ENCODE peak calls at places on chromosomes 12 and 14, in five cellular contexts. X, O, P, K and S are unnamed samples.

GRCh38 chr12:98343002-98343567 is 172.3 kb upstream of the TMPO start:
- DNase-seq in X (no peak), K (no peak), O (no peak), P (no peak), S (no peak)

GRCh38 chr14:76828339-76829015 is 2.3 kb downstream of the LRRC74A start:
- DNase-seq in X (no peak), P (no peak), K (no peak), O (no peak), S (no peak)

GRCh38 chr12:31687101-31687527 is 27.6 kb downstream of the ETFBKMT start:
- DNase-seq in O (no peak), K (no peak), P (no peak), X (no peak), S (no peak)

GRCh38 chr12:19181666-19182426 is 52.3 kb downstream of the PLEKHA5 start:
- DNase-seq in O (no peak), K (no peak), X (no peak), P (no peak), S (no peak)

GRCh38 chr14:100170880-100171279 is 11.4 kb upstream of the DEGS2 start:
- DNase-seq in P (no peak), O (no peak), K (no peak), X (no peak), S (no peak)

GRCh38 chr14:100486025-100486828 is 101.0 kb downstream of the BEGAIN start:
- DNase-seq in X (no peak), P (peak; percentile 93), O (no peak), K (no peak), S (peak; percentile 79)

GRCh38 chr14:99564256-99564902 is 39.6 kb downstream of the CCDC85C start:
- DNase-seq in O (peak; percentile 69), X (no peak), P (no peak), K (peak; percentile 89), S (no peak)

GRCh38 chr12:62466018-62466595 is 519 bp upstream of the MON2 start:
- DNase-seq in K (peak; percentile 30), O (peak; percentile 62), P (peak; percentile 61), X (peak; percentile 30), S (peak; percentile 58)

GRCh38 chr14:68466491-68466977 is 326.3 kb downstream of the ZFP36L1 start:
- DNase-seq in K (no peak), P (no peak), O (no peak), X (no peak), S (peak; percentile 51)

GRCh38 chr14:101478096-101478495 is 83.2 kb upstream of the DIO3 start:
- DNase-seq in K (no peak), P (no peak), X (no peak), O (no peak), S (peak; percentile 59)

GRCh38 chr14:61992139-61992538 is 229.9 kb downstream of the SNAPC1 start:
- DNase-seq in P (peak; percentile 69), O (no peak), X (no peak), K (no peak), S (no peak)

GRCh38 chr12:120597861-120598260 is 16.7 kb upstream of the POP5 start:
- DNase-seq in O (no peak), P (no peak), X (no peak), K (no peak), S (no peak)

GRCh38 chr14:68891851-68892660 is 87.0 kb downstream of the ACTN1 start:
- DNase-seq in O (no peak), P (no peak), K (no peak), X (no peak), S (peak; percentile 74)

GRCh38 chr12:38374751-38375150 is 58.2 kb downstream of the ALG10B start:
- DNase-seq in X (no peak), P (no peak), K (no peak), O (no peak), S (no peak)

GRCh38 chr14:57732886-57733285 is 133.0 kb downstream of the SLC35F4 start:
- DNase-seq in X (no peak), K (no peak), P (no peak), O (no peak), S (no peak)

GRCh38 chr14:72000907-72001306 is 68.7 kb downstream of the RGS6 start:
- DNase-seq in X (no peak), O (no peak), P (no peak), K (no peak), S (peak; percentile 77)

GRCh38 chr12:22246438-22246837 is 88.1 kb downstream of the ST8SIA1 start:
- DNase-seq in X (no peak), O (no peak), P (no peak), K (no peak), S (no peak)

GRCh38 chr14:68521557-68521901 is 271.3 kb downstream of the ZFP36L1 start:
- DNase-seq in X (no peak), K (no peak), O (no peak), P (no peak), S (no peak)

GRCh38 chr12:99984271-99985128 is at the start of gene ANKS1B:
- DNase-seq in X (peak; percentile 57), P (peak; percentile 86), K (peak; percentile 49), O (no peak), S (peak; percentile 87)

GRCh38 chr12:115437061-115437567 is 753.1 kb upstream of the TBX3 start:
- DNase-seq in K (no peak), O (no peak), X (no peak), P (no peak), S (no peak)

GRCh38 chr14:39230416-39230815 is 3.3 kb upstream of the MIA2 start:
- DNase-seq in K (no peak), X (no peak), O (no peak), P (no peak), S (no peak)

GRCh38 chr12:73984552-73984951 is 553.1 kb upstream of the ATXN7L3B start:
- DNase-seq in P (no peak), K (no peak), X (no peak), O (no peak), S (no peak)

GRCh38 chr14:88476825-88477224 is 78.0 kb downstream of the PTPN21 start:
- DNase-seq in K (no peak), X (no peak), O (no peak), P (no peak), S (no peak)

GRCh38 chr14:31992051-31992450 is 85.1 kb upstream of the ARHGAP5 start:
- DNase-seq in P (no peak), K (no peak), O (no peak), X (no peak), S (no peak)

GRCh38 chr12:77980782-77981181 is 150.1 kb downstream of the NAV3 start:
- DNase-seq in X (no peak), O (no peak), P (no peak), K (no peak), S (no peak)

GRCh38 chr12:20946732-20947131 is 136.2 kb downstream of the SLCO1B3 start:
- DNase-seq in P (peak; percentile 69), X (no peak), K (no peak), O (no peak), S (no peak)

GRCh38 chr12:70120970-70121369 is 122.3 kb upstream of the CNOT2 start:
- DNase-seq in X (no peak), O (no peak), K (no peak), P (no peak), S (no peak)

GRCh38 chr14:103281496-103282231 is 52.4 kb upstream of the EIF5 start:
- DNase-seq in O (peak; percentile 57), X (no peak), P (peak; percentile 48), K (no peak), S (no peak)

GRCh38 chr12:106091421-106091820 is 47.3 kb downstream of the NUAK1 start:
- DNase-seq in P (no peak), O (no peak), X (no peak), K (no peak), S (no peak)

DNA sequence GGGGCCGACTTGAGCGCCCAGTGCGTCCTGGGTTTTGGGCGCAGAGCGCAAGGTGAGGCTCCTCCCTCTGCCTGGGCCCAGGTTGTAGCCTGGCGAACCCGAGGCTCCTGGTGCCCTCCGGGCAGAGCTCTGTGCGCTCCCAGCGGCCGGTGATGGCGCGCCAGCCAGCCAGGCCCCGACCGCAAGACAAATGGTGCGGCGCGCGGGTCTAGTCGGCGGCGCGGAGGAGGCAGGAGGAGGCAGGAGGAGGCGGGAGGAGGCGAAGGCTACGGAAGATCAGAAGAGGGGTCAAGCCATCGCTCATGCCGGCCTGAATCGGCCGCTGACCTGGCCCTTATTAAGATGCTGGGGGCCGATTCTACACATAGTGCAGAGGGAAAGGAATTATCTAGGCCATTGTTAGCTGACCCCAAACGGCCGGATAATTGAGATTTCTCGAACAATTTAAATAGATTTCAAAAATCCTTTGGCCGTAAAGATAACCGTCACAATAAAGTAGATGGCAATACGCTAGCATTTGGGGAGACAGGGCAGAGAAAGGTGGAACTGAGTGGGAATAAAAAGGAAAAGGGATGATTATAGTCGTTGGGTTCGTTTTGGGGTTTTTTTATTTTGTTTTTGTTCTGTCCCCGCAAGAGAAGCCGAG is 2.8 kb downstream of the TBX5 start:
- DNase-seq in P (peak; percentile 95), O (no peak), K (no peak), X (no peak), S (no peak)
- H3K27me3 ChIP-seq in P (peaks cover 100% of the 10 kb centered on the region), O (no peaks in the 10 kb centered on the region), K (peaks cover 44% of the 10 kb centered on the region), X (peaks cover 33% of the 10 kb centered on the region), S (peaks cover 2% of the 10 kb centered on the region)

DNA sequence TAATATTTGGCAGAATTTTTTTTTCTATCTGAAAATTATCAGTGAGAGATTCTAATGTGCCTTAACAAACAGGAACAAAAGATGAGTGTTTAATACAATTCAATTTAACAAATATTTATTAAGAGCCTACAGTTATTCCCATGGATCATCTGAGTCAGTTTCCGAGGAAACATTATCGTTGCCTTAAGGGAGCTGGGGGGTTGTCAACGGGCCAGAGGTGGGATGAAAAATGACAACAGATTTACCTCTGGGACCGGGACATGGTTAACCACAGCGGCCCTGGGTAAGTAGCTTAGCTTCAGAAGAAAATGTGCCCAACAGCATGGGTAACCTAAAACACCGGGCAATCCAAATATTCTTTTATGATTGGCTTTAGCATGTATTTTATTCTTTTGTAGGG is 113.6 kb downstream of the DAD1 start:
- DNase-seq in O (no peak), K (no peak), P (no peak), X (no peak), S (no peak)
- H3K4me1 ChIP-seq in O (no peaks in the 10 kb centered on the region), K (no peaks in the 10 kb centered on the region), P (peaks cover 33% of the 10 kb centered on the region), X (peaks cover 3% of the 10 kb centered on the region), S (peaks cover 3% of the 10 kb centered on the region)

GRCh38 chr12:953776-954175 is 4.3 kb upstream of the RAD52 start:
- DNase-seq in P (no peak), K (no peak), X (no peak), O (no peak), S (no peak)

GRCh38 chr12:951166-951565 is 1.7 kb upstream of the RAD52 start:
- DNase-seq in K (no peak), X (no peak), O (no peak), P (no peak), S (no peak)

GRCh38 chr12:954736-955135 is 5.2 kb upstream of the RAD52 start:
- DNase-seq in X (no peak), P (no peak), K (no peak), O (no peak), S (no peak)

GRCh38 chr12:958449-959123 is 9.1 kb upstream of the RAD52 start:
- DNase-seq in O (no peak), K (no peak), P (peak; percentile 11), X (no peak), S (no peak)

DNA sequence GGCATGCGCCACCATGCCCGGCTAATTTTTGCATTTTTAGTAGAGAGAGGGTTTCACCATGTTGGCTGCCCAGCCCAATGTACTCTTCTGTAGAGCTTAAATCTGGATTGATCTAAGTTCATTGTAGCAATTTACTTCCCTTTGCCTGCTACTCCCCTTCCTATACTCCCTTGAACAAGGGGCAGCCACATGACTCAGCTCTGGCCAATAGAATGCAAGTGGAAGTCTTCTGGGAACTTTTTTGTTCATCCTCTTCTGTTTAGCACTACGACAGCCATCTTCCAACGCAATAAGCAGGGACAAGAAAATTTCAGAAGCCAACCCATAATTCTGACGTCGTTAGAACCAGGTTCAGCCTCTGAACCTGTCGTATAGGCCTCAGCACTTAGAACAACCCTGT is 6.4 kb upstream of the RAD52 start:
- DNase-seq in X (no peak), O (no peak), K (no peak), P (no peak), S (no peak)
- H3K27me3 ChIP-seq in X (no peaks in the 10 kb centered on the region), O (no peaks in the 10 kb centered on the region), K (no peaks in the 10 kb centered on the region), P (no peaks in the 10 kb centered on the region), S (no peaks in the 10 kb centered on the region)

GRCh38 chr12:51390457-51391046 is 654 bp downstream of the GALNT6 start:
- DNase-seq in O (no peak), X (no peak), K (no peak), P (no peak), S (no peak)
- H3K4me1 ChIP-seq in O (no peaks in the 10 kb centered on the region), X (peaks cover 7% of the 10 kb centered on the region), K (no peaks in the 10 kb centered on the region), P (no peaks in the 10 kb centered on the region), S (no peaks in the 10 kb centered on the region)